ENCODE peak calls at places on chromosomes 13 and 19, in five cellular contexts. P is mesendoderm, U is H9, D is IMR-90, N is neuronal stem cell. V is an unnamed sample.

GRCh38 chr13:24013189-24013588 is 115.9 kb upstream of the C1QTNF9B start:
- DNase-seq in P (no peak), U (no peak), D (no peak), N (no peak), V (no peak)

GRCh38 chr13:106182404-106182803 is 353.1 kb downstream of the EFNB2 start:
- DNase-seq in P (peak; percentile 45), U (no peak), D (peak; percentile 92), N (no peak), V (no peak)

GRCh38 chr13:82088781-82089180 is 1747.9 kb upstream of the SPRY2 start:
- DNase-seq in P (no peak), U (no peak), D (no peak), N (no peak), V (no peak)

GRCh38 chr13:111047326-111047725 is 67.8 kb upstream of the ARHGEF7 start:
- DNase-seq in P (no peak), U (no peak), D (no peak), N (no peak), V (no peak)

GRCh38 chr19:58361900-58362271 is 665 bp downstream of the ZNF497 start:
- DNase-seq in P (peak; percentile 80), U (no peak), D (peak; percentile 47), N (peak; percentile 61), V (no peak)

GRCh38 chr19:317710-318508 is 26.7 kb downstream of the MIER2 start:
- DNase-seq in P (no peak), U (no peak), D (no peak), N (no peak), V (no peak)

GRCh38 chr13:50016421-50016820 is 1.2 kb downstream of the KCNRG start:
- DNase-seq in P (no peak), U (no peak), D (peak; percentile 83), N (no peak), V (no peak)

GRCh38 chr19:19866599-19867248 is 1.0 kb downstream of the ZNF253 start:
- DNase-seq in P (peak; percentile 95), U (peak; percentile 86), D (no peak), N (peak; percentile 57), V (peak; percentile 53)

GRCh38 chr19:31071157-31071855 is 277.9 kb downstream of the TSHZ3 start:
- DNase-seq in P (peak; percentile 5), U (no peak), D (no peak), N (no peak), V (no peak)

GRCh38 chr13:51262501-51263211 is 40.5 kb downstream of the FAM124A start:
- DNase-seq in P (peak; percentile 40), U (no peak), D (no peak), N (no peak), V (no peak)

GRCh38 chr13:28636677-28637317 is 22.1 kb upstream of the POMP start:
- DNase-seq in P (peak; percentile 87), U (peak; percentile 79), D (peak; percentile 89), N (peak; percentile 38), V (peak; percentile 63)

GRCh38 chr19:32674153-32674958 is 624 bp downstream of the ANKRD27 start:
- DNase-seq in P (no peak), U (no peak), D (no peak), N (peak; percentile 14), V (no peak)

GRCh38 chr19:42216653-42217521 is 590 bp downstream of the DEDD2 start:
- DNase-seq in P (peak; percentile 89), U (peak; percentile 63), D (peak; percentile 16), N (peak; percentile 72), V (peak; percentile 85)

GRCh38 chr13:81929988-81930387 is 1589.1 kb upstream of the SPRY2 start:
- DNase-seq in P (peak; percentile 88), U (peak; percentile 25), D (no peak), N (peak; percentile 18), V (no peak)

GRCh38 chr19:5679289-5680082 is 830 bp downstream of the MICOS13 start:
- DNase-seq in P (no peak), U (peak; percentile 38), D (no peak), N (no peak), V (peak; percentile 50)

GRCh38 chr19:5682293-5682592 is 1.4 kb downstream of the HSD11B1L start:
- DNase-seq in P (no peak), U (no peak), D (no peak), N (no peak), V (no peak)

GRCh38 chr19:5680083-5680436 is 256 bp downstream of the MICOS13 start:
- DNase-seq in P (no peak), U (no peak), D (peak; percentile 21), N (no peak), V (no peak)

GRCh38 chr19:5681446-5682292 is 842 bp downstream of the HSD11B1L start:
- DNase-seq in P (no peak), U (no peak), D (no peak), N (no peak), V (no peak)

DNA sequence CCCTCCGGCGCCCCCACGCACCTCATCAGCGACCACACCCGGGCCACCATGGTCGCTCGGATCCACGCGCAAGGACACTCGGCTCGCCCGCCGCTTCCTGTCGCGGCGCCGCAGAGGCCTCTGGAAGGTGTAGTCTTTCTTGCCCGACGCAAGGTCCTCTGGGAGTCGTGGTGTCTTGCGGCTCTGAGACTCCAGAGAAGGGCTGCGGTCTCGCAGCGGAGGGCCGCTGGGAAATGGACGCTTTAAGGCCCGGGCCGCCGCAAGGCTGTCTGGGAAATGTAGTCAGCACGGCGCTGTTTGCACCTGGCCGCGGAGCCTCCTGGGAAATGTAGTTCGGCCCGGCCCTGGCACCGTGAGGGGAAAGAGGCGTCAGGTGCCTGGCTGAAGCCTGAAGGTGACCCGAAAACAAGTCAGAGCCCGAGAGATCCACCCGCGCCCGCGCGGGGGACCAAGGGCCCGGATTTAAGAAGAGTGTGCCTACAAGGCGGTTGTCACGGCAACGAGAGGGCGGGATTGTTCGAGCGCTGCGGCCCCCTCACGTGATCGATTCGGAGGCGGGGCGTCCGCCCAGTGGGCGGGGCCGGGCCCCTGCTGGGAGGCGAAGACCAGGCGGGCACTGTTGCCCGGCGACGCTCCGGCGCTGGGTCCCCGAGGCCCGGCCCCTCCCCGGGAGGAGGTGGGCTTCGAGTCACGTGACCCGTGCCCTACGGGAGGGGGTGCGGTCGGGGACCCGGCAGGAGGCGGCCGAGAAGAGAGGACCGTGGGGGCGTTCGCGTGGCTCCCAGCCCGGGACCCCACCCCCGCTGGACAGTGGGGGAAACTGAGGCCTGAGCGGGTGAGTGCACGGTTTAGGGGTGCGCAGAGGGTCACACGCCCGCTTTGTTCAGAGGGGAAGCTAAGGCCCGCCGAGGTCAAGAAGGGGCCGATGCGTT is at the start of the genes HSD11B1L and MICOS13:
- DNase-seq in P (peak; percentile 99), U (peak; percentile 99), D (peak; percentile 98), N (peak; percentile 98), V (peak; percentile 97)
- H2BK15ac ChIP-seq in P (no peak within 1 kb of the TSS), U (no peak within 1 kb of the TSS), D (peak within 1 kb of the TSS; percentile 81), N (peak within 1 kb of the TSS; percentile 30), V (no peak within 1 kb of the TSS)

DNA sequence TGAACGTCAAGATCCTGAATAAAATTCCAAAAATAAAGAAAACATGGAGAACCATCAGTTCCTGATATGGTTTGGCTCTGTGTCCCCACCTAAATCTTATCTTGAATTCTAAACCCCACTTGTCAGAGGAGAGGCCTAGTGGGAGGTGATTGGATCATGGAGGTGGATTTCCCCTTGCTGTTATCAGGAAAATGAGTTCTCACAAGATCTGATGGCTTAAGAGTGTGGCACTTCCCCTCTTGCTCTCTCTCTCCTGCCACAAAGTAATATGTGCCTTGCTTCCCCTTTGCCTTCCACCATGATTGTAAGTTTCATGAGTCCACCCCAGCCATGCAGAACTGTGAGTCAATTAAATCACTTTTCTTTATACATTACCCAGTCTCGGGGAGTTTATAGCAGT is 827.4 kb downstream of the GPC5 start:
- DNase-seq in P (peak; percentile 60), U (no peak), D (no peak), N (no peak), V (no peak)
- H2BK15ac ChIP-seq in P (no peak overlapping the region), U (no peak overlapping the region), D (no peak overlapping the region), N (no peak overlapping the region), V (no peak overlapping the region)

DNA sequence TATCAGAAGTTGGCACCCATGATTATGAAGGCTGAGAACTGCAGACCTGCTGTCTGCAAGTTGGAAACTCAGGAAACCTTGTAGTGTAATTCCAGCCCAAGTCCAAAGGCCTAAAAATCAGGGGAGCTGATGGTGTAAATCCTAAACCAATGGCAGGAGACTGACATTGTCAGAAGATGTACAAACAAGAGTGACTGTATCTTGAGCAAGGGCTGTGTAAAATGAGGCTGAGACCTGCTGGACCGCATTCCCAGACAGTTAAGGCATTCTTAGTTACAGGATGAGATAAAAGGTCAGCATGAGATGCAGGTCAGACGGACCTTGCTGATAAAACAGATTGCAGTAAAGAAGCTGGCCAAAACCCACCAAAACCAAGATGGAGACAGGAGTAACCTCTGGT is 147.7 kb downstream of the COG6 start:
- DNase-seq in P (peak; percentile 60), U (no peak), D (no peak), N (no peak), V (no peak)
- H2BK15ac ChIP-seq in P (no peak overlapping the region), U (no peak overlapping the region), D (no peak overlapping the region), N (no peak overlapping the region), V (peak overlapping the region; percentile 97)

GRCh38 chr19:40425450-40426287 is at the start of gene SERTAD1:
- DNase-seq in P (peak; percentile 100), U (peak; percentile 100), D (peak; percentile 99), N (peak; percentile 99), V (peak; percentile 99)
- H2BK15ac ChIP-seq in P (no peak within 1 kb of the TSS), U (no peak within 1 kb of the TSS), D (peak within 1 kb of the TSS; percentile 69), N (peak within 1 kb of the TSS; percentile 60), V (peak within 1 kb of the TSS; percentile 48)

V was measured in H1.